ENCODE peak calls at places on chromosome 16, in six cellular contexts. One of them, this sample, is unnamed.
A peak's percentile ranks its signal among the peaks of the same experiment; 100 is the strongest.

GRCh38 chr16:69171325-69172095 is 15.5 kb upstream of the SNTB2 start:
- DNase-seq in tibial artery: no peak
- DNase-seq in heart right ventricle: no peak
- DNase-seq in transverse colon: no peak
- DNase-seq in endodermal cell: no peak
- DNase-seq in fibroblast of mammary gland: no peak
- DNase-seq in this sample: peak; percentile 76

GRCh38 chr16:18979936-18980335 is 3.8 kb upstream of the TMC7 start:
- DNase-seq in tibial artery: no peak
- DNase-seq in heart right ventricle: no peak
- DNase-seq in transverse colon: no peak
- DNase-seq in endodermal cell: no peak
- DNase-seq in fibroblast of mammary gland: no peak
- DNase-seq in this sample: no peak

GRCh38 chr16:28309811-28310311 is 17.5 kb downstream of the SBK1 start:
- DNase-seq in tibial artery: no peak
- DNase-seq in heart right ventricle: peak; percentile 37
- DNase-seq in transverse colon: peak; percentile 20
- DNase-seq in endodermal cell: no peak
- DNase-seq in fibroblast of mammary gland: no peak
- DNase-seq in this sample: no peak

GRCh38 chr16:85535352-85536072 is 77.6 kb upstream of the GSE1 start:
- DNase-seq in tibial artery: no peak
- DNase-seq in heart right ventricle: no peak
- DNase-seq in transverse colon: peak; percentile 73
- DNase-seq in endodermal cell: peak; percentile 81
- DNase-seq in fibroblast of mammary gland: no peak
- DNase-seq in this sample: no peak

GRCh38 chr16:74748710-74749073 is 25.9 kb downstream of the FA2H start:
- DNase-seq in tibial artery: no peak
- DNase-seq in heart right ventricle: no peak
- DNase-seq in transverse colon: no peak
- DNase-seq in endodermal cell: no peak
- DNase-seq in fibroblast of mammary gland: no peak
- DNase-seq in this sample: no peak

GRCh38 chr16:51982715-51983680 is 563.9 kb downstream of the TOX3 start:
- DNase-seq in tibial artery: no peak
- DNase-seq in heart right ventricle: no peak
- DNase-seq in transverse colon: peak; percentile 15
- DNase-seq in endodermal cell: peak; percentile 63
- DNase-seq in fibroblast of mammary gland: peak; percentile 79
- DNase-seq in this sample: peak; percentile 86

GRCh38 chr16:85102106-85102630 is 10.1 kb downstream of the CIBAR2 start:
- DNase-seq in tibial artery: no peak
- DNase-seq in heart right ventricle: no peak
- DNase-seq in transverse colon: no peak
- DNase-seq in endodermal cell: no peak
- DNase-seq in fibroblast of mammary gland: no peak
- DNase-seq in this sample: no peak

GRCh38 chr16:85593503-85594195 is 19.5 kb upstream of the GSE1 start:
- DNase-seq in tibial artery: no peak
- DNase-seq in heart right ventricle: no peak
- DNase-seq in transverse colon: no peak
- DNase-seq in endodermal cell: peak; percentile 52
- DNase-seq in fibroblast of mammary gland: no peak
- DNase-seq in this sample: no peak

GRCh38 chr16:35201151-35201550 is 1741.7 kb downstream of the TP53TG3F start:
- DNase-seq in tibial artery: no peak
- DNase-seq in heart right ventricle: no peak
- DNase-seq in transverse colon: no peak
- DNase-seq in endodermal cell: no peak
- DNase-seq in fibroblast of mammary gland: no peak
- DNase-seq in this sample: no peak

GRCh38 chr16:79509221-79509631 is 91.3 kb downstream of the MAF start:
- DNase-seq in tibial artery: peak; percentile 81
- DNase-seq in heart right ventricle: peak; percentile 39
- DNase-seq in transverse colon: peak; percentile 25
- DNase-seq in endodermal cell: peak; percentile 46
- DNase-seq in fibroblast of mammary gland: no peak
- DNase-seq in this sample: no peak

GRCh38 chr16:88595101-88595500 is 24.9 kb downstream of the ZC3H18 start:
- DNase-seq in tibial artery: no peak
- DNase-seq in heart right ventricle: no peak
- DNase-seq in transverse colon: no peak
- DNase-seq in endodermal cell: no peak
- DNase-seq in fibroblast of mammary gland: no peak
- DNase-seq in this sample: no peak

GRCh38 chr16:6331770-6332169 is 1000.9 kb upstream of the RBFOX1 start:
- DNase-seq in tibial artery: no peak
- DNase-seq in heart right ventricle: no peak
- DNase-seq in transverse colon: no peak
- DNase-seq in endodermal cell: no peak
- DNase-seq in fibroblast of mammary gland: no peak
- DNase-seq in this sample: no peak

GRCh38 chr16:1923299-1924034 is 5.3 kb upstream of the HS3ST6 start:
- DNase-seq in tibial artery: no peak
- DNase-seq in heart right ventricle: no peak
- DNase-seq in transverse colon: peak; percentile 66
- DNase-seq in endodermal cell: peak; percentile 93
- DNase-seq in fibroblast of mammary gland: peak; percentile 22
- DNase-seq in this sample: peak; percentile 46

GRCh38 chr16:24955975-24956731 is 59.0 kb downstream of the ARHGAP17 start:
- DNase-seq in tibial artery: no peak
- DNase-seq in heart right ventricle: no peak
- DNase-seq in transverse colon: no peak
- DNase-seq in endodermal cell: no peak
- DNase-seq in fibroblast of mammary gland: no peak
- DNase-seq in this sample: no peak

GRCh38 chr16:84371553-84371865 is 3.2 kb downstream of the ATP2C2 start:
- DNase-seq in tibial artery: no peak
- DNase-seq in heart right ventricle: no peak
- DNase-seq in transverse colon: no peak
- DNase-seq in endodermal cell: no peak
- DNase-seq in fibroblast of mammary gland: no peak
- DNase-seq in this sample: no peak

GRCh38 chr16:79714440-79714839 is 113.9 kb upstream of the MAF start:
- DNase-seq in tibial artery: peak; percentile 75
- DNase-seq in heart right ventricle: no peak
- DNase-seq in transverse colon: no peak
- DNase-seq in endodermal cell: no peak
- DNase-seq in fibroblast of mammary gland: no peak
- DNase-seq in this sample: peak; percentile 11

GRCh38 chr16:64687796-64688195 is 434.1 kb downstream of the CDH11 start:
- DNase-seq in tibial artery: no peak
- DNase-seq in heart right ventricle: no peak
- DNase-seq in transverse colon: no peak
- DNase-seq in endodermal cell: no peak
- DNase-seq in fibroblast of mammary gland: no peak
- DNase-seq in this sample: no peak

GRCh38 chr16:49158029-49158642 is 123.5 kb downstream of the CBLN1 start:
- DNase-seq in tibial artery: no peak
- DNase-seq in heart right ventricle: no peak
- DNase-seq in transverse colon: peak; percentile 26
- DNase-seq in endodermal cell: peak; percentile 87
- DNase-seq in fibroblast of mammary gland: peak; percentile 17
- DNase-seq in this sample: peak; percentile 5

GRCh38 chr16:88453217-88453531 is at the start of gene ZFPM1:
- DNase-seq in tibial artery: no peak
- DNase-seq in heart right ventricle: no peak
- DNase-seq in transverse colon: no peak
- DNase-seq in endodermal cell: no peak
- DNase-seq in fibroblast of mammary gland: no peak
- DNase-seq in this sample: no peak

GRCh38 chr16:66844009-66844341 is 239 bp upstream of the CA7 start:
- DNase-seq in tibial artery: no peak
- DNase-seq in heart right ventricle: no peak
- DNase-seq in transverse colon: no peak
- DNase-seq in endodermal cell: no peak
- DNase-seq in fibroblast of mammary gland: no peak
- DNase-seq in this sample: no peak

GRCh38 chr16:58931436-58931835 is 197.3 kb upstream of the GOT2 start:
- DNase-seq in tibial artery: no peak
- DNase-seq in heart right ventricle: no peak
- DNase-seq in transverse colon: no peak
- DNase-seq in endodermal cell: no peak
- DNase-seq in fibroblast of mammary gland: peak; percentile 1
- DNase-seq in this sample: no peak

GRCh38 chr16:73912850-73913249 is 383.8 kb upstream of the PSMD7 start:
- DNase-seq in tibial artery: no peak
- DNase-seq in heart right ventricle: no peak
- DNase-seq in transverse colon: no peak
- DNase-seq in endodermal cell: no peak
- DNase-seq in fibroblast of mammary gland: no peak
- DNase-seq in this sample: no peak

GRCh38 chr16:10957771-10958486 is 13.6 kb downstream of the CLEC16A start:
- DNase-seq in tibial artery: no peak
- DNase-seq in heart right ventricle: no peak
- DNase-seq in transverse colon: no peak
- DNase-seq in endodermal cell: no peak
- DNase-seq in fibroblast of mammary gland: peak; percentile 51
- DNase-seq in this sample: no peak

GRCh38 chr16:144797-145252 is 6.4 kb upstream of the NPRL3 start:
- DNase-seq in tibial artery: no peak
- DNase-seq in heart right ventricle: no peak
- DNase-seq in transverse colon: no peak
- DNase-seq in endodermal cell: no peak
- DNase-seq in fibroblast of mammary gland: no peak
- DNase-seq in this sample: no peak

DNA sequence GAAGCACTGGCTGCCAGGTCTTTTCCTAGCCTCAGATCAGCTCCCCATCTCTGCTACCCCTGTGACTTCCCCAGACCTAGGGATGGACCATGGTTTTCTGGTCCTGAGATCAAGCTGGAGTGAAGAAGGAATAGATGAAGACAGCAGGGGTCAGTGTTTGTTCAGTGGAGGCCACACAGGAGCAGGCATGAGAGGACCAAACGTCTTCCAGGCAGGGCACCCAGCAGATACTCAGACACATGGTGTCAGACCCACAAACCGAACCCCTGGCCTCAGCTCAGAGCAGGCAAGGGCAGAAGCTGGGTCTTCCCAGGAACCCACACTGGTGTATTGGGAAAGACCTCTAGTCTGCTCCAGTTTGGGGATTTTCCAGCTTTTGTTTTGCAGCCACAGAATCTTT is 189.7 kb downstream of the IRX5 start:
- DNase-seq in tibial artery: peak; percentile 47
- DNase-seq in heart right ventricle: no peak
- DNase-seq in transverse colon: no peak
- DNase-seq in endodermal cell: peak; percentile 64
- DNase-seq in fibroblast of mammary gland: no peak
- DNase-seq in this sample: no peak
- TF ChIP-seq CTCF in tibial artery: no peak
- TF ChIP-seq CTCF in heart right ventricle: peak; percentile 39
- TF ChIP-seq CTCF in transverse colon: no peak
- TF ChIP-seq CTCF in endodermal cell: peak; percentile 63
- TF ChIP-seq CTCF in fibroblast of mammary gland: no peak
- TF ChIP-seq CTCF in this sample: no peak

DNA sequence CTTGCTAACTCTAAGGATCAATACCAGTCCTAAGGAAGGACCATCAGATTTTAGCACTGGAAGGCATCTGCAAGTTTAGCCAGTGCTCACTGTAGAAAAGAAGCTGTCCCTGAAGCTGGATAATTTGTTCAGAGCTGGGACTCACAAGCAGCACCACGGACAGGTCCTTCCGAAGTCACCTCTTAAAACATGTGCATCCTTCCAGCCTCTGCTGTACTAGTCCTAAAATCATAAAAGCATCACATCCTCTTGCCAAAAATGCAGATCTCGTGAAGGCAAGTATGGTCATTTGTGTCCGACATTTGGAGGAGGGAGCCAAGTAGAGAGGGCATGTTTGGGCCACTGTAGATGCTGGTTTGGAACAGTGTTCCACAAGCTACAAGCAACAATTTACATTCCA is 506.9 kb downstream of the RBFOX1 start:
- DNase-seq in tibial artery: no peak
- DNase-seq in heart right ventricle: no peak
- DNase-seq in transverse colon: no peak
- DNase-seq in endodermal cell: peak; percentile 63
- DNase-seq in fibroblast of mammary gland: no peak
- DNase-seq in this sample: no peak
- H3K4me3 ChIP-seq in tibial artery: no peak overlapping the region
- H3K4me3 ChIP-seq in heart right ventricle: no peak overlapping the region
- H3K4me3 ChIP-seq in transverse colon: no peak overlapping the region
- H3K4me3 ChIP-seq in endodermal cell: no peak overlapping the region
- H3K4me3 ChIP-seq in fibroblast of mammary gland: no peak overlapping the region
- H3K4me3 ChIP-seq in this sample: no peak overlapping the region

GRCh38 chr16:31456988-31457360 is 2.3 kb upstream of the ARMC5 start:
- DNase-seq in tibial artery: peak; percentile 48
- DNase-seq in heart right ventricle: no peak
- DNase-seq in transverse colon: no peak
- DNase-seq in endodermal cell: no peak
- DNase-seq in fibroblast of mammary gland: no peak
- DNase-seq in this sample: no peak

GRCh38 chr16:31460582-31461002 is 1.3 kb downstream of the ARMC5 start:
- DNase-seq in tibial artery: peak; percentile 58
- DNase-seq in heart right ventricle: no peak
- DNase-seq in transverse colon: no peak
- DNase-seq in endodermal cell: no peak
- DNase-seq in fibroblast of mammary gland: peak; percentile 78
- DNase-seq in this sample: peak; percentile 73

GRCh38 chr16:31458835-31459721 is at the start of gene ARMC5:
- DNase-seq in tibial artery: peak; percentile 99
- DNase-seq in heart right ventricle: peak; percentile 97
- DNase-seq in transverse colon: peak; percentile 98
- DNase-seq in endodermal cell: peak; percentile 98
- DNase-seq in fibroblast of mammary gland: peak; percentile 98
- DNase-seq in this sample: peak; percentile 98

GRCh38 chr16:31459722-31460581 is 651 bp downstream of the ARMC5 start:
- DNase-seq in tibial artery: peak; percentile 100
- DNase-seq in heart right ventricle: peak; percentile 100
- DNase-seq in transverse colon: peak; percentile 100
- DNase-seq in endodermal cell: peak; percentile 100
- DNase-seq in fibroblast of mammary gland: peak; percentile 99
- DNase-seq in this sample: peak; percentile 99

GRCh38 chr16:31458073-31458834 is 1.0 kb upstream of the ARMC5 start:
- DNase-seq in tibial artery: peak; percentile 84
- DNase-seq in heart right ventricle: peak; percentile 62
- DNase-seq in transverse colon: peak; percentile 72
- DNase-seq in endodermal cell: peak; percentile 87
- DNase-seq in fibroblast of mammary gland: peak; percentile 49
- DNase-seq in this sample: peak; percentile 35
- TF ChIP-seq CTCF in tibial artery: no peak
- TF ChIP-seq CTCF in heart right ventricle: peak; percentile 26
- TF ChIP-seq CTCF in transverse colon: no peak
- TF ChIP-seq CTCF in endodermal cell: no peak
- TF ChIP-seq CTCF in fibroblast of mammary gland: peak; percentile 19
- TF ChIP-seq CTCF in this sample: peak; percentile 36

DNA sequence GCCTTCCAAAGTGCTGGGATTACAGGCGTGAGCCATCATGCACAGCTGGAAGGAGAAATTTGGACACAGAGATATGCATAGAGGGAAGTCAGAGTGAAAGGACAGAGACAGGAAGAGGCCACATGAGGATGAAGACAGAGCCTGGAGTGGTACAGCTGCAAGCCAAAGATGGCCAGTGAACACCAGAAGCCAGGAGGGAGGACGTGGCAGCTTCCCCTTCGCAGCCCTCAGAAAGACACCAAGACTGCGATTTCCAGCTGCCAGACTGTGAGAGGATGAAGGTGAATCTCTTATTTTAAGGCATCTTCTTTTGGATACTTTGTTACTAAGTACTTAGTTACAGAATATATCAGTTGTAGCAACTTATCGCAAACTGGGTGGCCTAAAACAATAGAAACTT is 60.5 kb upstream of the PLCG2 start:
- DNase-seq in tibial artery: no peak
- DNase-seq in heart right ventricle: no peak
- DNase-seq in transverse colon: no peak
- DNase-seq in endodermal cell: no peak
- DNase-seq in fibroblast of mammary gland: no peak
- DNase-seq in this sample: no peak
- H3K4me3 ChIP-seq in tibial artery: no peak overlapping the region
- H3K4me3 ChIP-seq in heart right ventricle: no peak overlapping the region
- H3K4me3 ChIP-seq in transverse colon: no peak overlapping the region
- H3K4me3 ChIP-seq in endodermal cell: no peak overlapping the region
- H3K4me3 ChIP-seq in fibroblast of mammary gland: no peak overlapping the region
- H3K4me3 ChIP-seq in this sample: no peak overlapping the region